ENCODE peak calls at places on chromosomes 3 and 15, in eight cellular contexts. One of them, this sample, is unnamed.

GRCh38 chr15:41775651-41776050 is 1.4 kb downstream of the MAPKBP1 start:
- DNase-seq in tibial artery: no peak
- DNase-seq in sigmoid colon: no peak
- DNase-seq in epithelial cell of prostate: peak; percentile 79
- DNase-seq in mesendoderm: no peak
- DNase-seq in neural progenitor cell: no peak
- DNase-seq in A549: no peak
- DNase-seq in fibroblast of lung: no peak
- DNase-seq in this sample: no peak

GRCh38 chr3:125014570-125015179 is 41.1 kb downstream of the HEG1 start:
- DNase-seq in epithelial cell of prostate: no peak
- DNase-seq in fibroblast of lung: no peak
- DNase-seq in tibial artery: no peak
- DNase-seq in sigmoid colon: no peak
- DNase-seq in A549: no peak
- DNase-seq in neural progenitor cell: no peak
- DNase-seq in mesendoderm: no peak
- DNase-seq in this sample: no peak

GRCh38 chr3:98980915-98981596 is 79.6 kb upstream of the DCBLD2 start:
- DNase-seq in mesendoderm: peak; percentile 63
- DNase-seq in sigmoid colon: no peak
- DNase-seq in epithelial cell of prostate: no peak
- DNase-seq in tibial artery: no peak
- DNase-seq in neural progenitor cell: no peak
- DNase-seq in fibroblast of lung: no peak
- DNase-seq in A549: no peak
- DNase-seq in this sample: no peak

GRCh38 chr15:47194718-47195117 is 522.6 kb upstream of the SEMA6D start:
- DNase-seq in neural progenitor cell: peak; percentile 41
- DNase-seq in mesendoderm: peak; percentile 59
- DNase-seq in tibial artery: no peak
- DNase-seq in A549: no peak
- DNase-seq in fibroblast of lung: peak; percentile 72
- DNase-seq in sigmoid colon: no peak
- DNase-seq in epithelial cell of prostate: no peak
- DNase-seq in this sample: no peak

GRCh38 chr3:37764586-37764985 is 97.1 kb upstream of the CTDSPL start:
- DNase-seq in mesendoderm: no peak
- DNase-seq in neural progenitor cell: no peak
- DNase-seq in epithelial cell of prostate: no peak
- DNase-seq in A549: no peak
- DNase-seq in tibial artery: no peak
- DNase-seq in fibroblast of lung: no peak
- DNase-seq in sigmoid colon: no peak
- DNase-seq in this sample: no peak

GRCh38 chr3:115512565-115513410 is 110.5 kb upstream of the GAP43 start:
- DNase-seq in neural progenitor cell: peak; percentile 91
- DNase-seq in sigmoid colon: no peak
- DNase-seq in mesendoderm: peak; percentile 96
- DNase-seq in fibroblast of lung: peak; percentile 63
- DNase-seq in A549: peak; percentile 13
- DNase-seq in tibial artery: no peak
- DNase-seq in epithelial cell of prostate: no peak
- DNase-seq in this sample: no peak

GRCh38 chr3:150083653-150084037 is 113.0 kb upstream of the PFN2 start:
- DNase-seq in neural progenitor cell: no peak
- DNase-seq in mesendoderm: no peak
- DNase-seq in epithelial cell of prostate: no peak
- DNase-seq in sigmoid colon: peak; percentile 80
- DNase-seq in A549: no peak
- DNase-seq in fibroblast of lung: peak; percentile 85
- DNase-seq in tibial artery: no peak
- DNase-seq in this sample: no peak

GRCh38 chr3:9180764-9181117 is 68.7 kb downstream of the SRGAP3 start:
- DNase-seq in mesendoderm: no peak
- DNase-seq in sigmoid colon: no peak
- DNase-seq in tibial artery: no peak
- DNase-seq in A549: no peak
- DNase-seq in neural progenitor cell: no peak
- DNase-seq in epithelial cell of prostate: no peak
- DNase-seq in fibroblast of lung: no peak
- DNase-seq in this sample: no peak

GRCh38 chr3:29695905-29696238 is 415.0 kb downstream of the RBMS3 start:
- DNase-seq in A549: no peak
- DNase-seq in neural progenitor cell: peak; percentile 2
- DNase-seq in tibial artery: no peak
- DNase-seq in fibroblast of lung: no peak
- DNase-seq in sigmoid colon: no peak
- DNase-seq in mesendoderm: no peak
- DNase-seq in epithelial cell of prostate: no peak
- DNase-seq in this sample: no peak

DNA sequence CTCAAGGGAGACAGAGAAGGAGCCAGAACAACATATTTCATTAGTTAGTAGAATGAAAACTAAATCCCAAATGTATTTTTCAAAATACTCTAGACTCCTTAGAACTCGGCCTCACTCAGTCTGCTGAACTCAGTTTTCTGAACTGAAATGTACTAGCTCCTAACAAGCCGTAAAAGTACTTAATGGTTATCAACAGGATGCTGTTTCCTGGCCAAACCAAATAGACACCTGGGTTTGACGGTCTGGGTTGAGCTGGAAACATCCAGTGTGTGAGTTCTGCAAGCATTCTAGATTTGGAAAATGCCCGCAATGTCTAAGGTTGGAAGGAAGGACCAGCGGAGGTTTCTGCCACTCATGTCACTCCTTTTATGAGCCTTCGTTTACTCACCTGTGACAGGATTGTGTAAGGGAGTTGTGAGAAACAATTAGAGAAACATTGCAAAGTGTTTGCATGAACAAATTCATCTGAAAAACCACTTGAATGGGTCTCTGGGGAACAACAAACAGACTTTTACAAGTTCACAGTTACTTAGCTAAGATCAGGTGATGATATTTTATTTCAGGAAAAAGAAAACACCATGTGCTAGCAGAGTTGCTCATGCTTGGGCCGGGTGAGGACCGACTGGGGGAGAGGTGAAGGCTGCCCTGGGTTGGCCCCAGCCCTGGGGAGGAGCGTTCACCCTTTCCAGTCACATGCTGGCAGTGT is 151.0 kb downstream of the ALDH1A2 start:
- DNase-seq in epithelial cell of prostate: no peak
- DNase-seq in fibroblast of lung: no peak
- DNase-seq in sigmoid colon: no peak
- DNase-seq in A549: no peak
- DNase-seq in tibial artery: no peak
- DNase-seq in mesendoderm: no peak
- DNase-seq in neural progenitor cell: no peak
- DNase-seq in this sample: no peak
- H3K27ac ChIP-seq in epithelial cell of prostate: no peak overlapping the region
- H3K27ac ChIP-seq in fibroblast of lung: no peak overlapping the region
- H3K27ac ChIP-seq in sigmoid colon: no peak overlapping the region
- H3K27ac ChIP-seq in A549: no peak overlapping the region
- H3K27ac ChIP-seq in tibial artery: no peak overlapping the region
- H3K27ac ChIP-seq in mesendoderm: no peak overlapping the region
- H3K27ac ChIP-seq in neural progenitor cell: no peak overlapping the region
- H3K27ac ChIP-seq in this sample: no peak overlapping the region

GRCh38 chr15:31302029-31302657 is 24.5 kb upstream of the KLF13 start:
- DNase-seq in neural progenitor cell: no peak
- DNase-seq in tibial artery: no peak
- DNase-seq in epithelial cell of prostate: no peak
- DNase-seq in mesendoderm: no peak
- DNase-seq in A549: no peak
- DNase-seq in sigmoid colon: peak; percentile 52
- DNase-seq in fibroblast of lung: no peak
- DNase-seq in this sample: peak; percentile 8
- H3K27ac ChIP-seq in neural progenitor cell: no peak overlapping the region
- H3K27ac ChIP-seq in tibial artery: no peak overlapping the region
- H3K27ac ChIP-seq in epithelial cell of prostate: no peak overlapping the region
- H3K27ac ChIP-seq in mesendoderm: no peak overlapping the region
- H3K27ac ChIP-seq in A549: peak overlapping the region; percentile 32
- H3K27ac ChIP-seq in sigmoid colon: no peak overlapping the region
- H3K27ac ChIP-seq in fibroblast of lung: no peak overlapping the region
- H3K27ac ChIP-seq in this sample: no peak overlapping the region

GRCh38 chr3:57559526-57559925 is 3.5 kb downstream of the PDE12 start:
- DNase-seq in A549: no peak
- DNase-seq in tibial artery: no peak
- DNase-seq in fibroblast of lung: peak; percentile 36
- DNase-seq in epithelial cell of prostate: no peak
- DNase-seq in neural progenitor cell: no peak
- DNase-seq in mesendoderm: no peak
- DNase-seq in sigmoid colon: no peak
- DNase-seq in this sample: no peak

GRCh38 chr3:57555738-57556458 is at the start of gene PDE12:
- DNase-seq in epithelial cell of prostate: peak; percentile 62
- DNase-seq in sigmoid colon: peak; percentile 92
- DNase-seq in fibroblast of lung: peak; percentile 96
- DNase-seq in A549: peak; percentile 72
- DNase-seq in neural progenitor cell: peak; percentile 86
- DNase-seq in mesendoderm: peak; percentile 96
- DNase-seq in tibial artery: peak; percentile 89
- DNase-seq in this sample: peak; percentile 85

GRCh38 chr3:57557088-57557537 is 1.0 kb downstream of the PDE12 start:
- DNase-seq in fibroblast of lung: peak; percentile 34
- DNase-seq in sigmoid colon: no peak
- DNase-seq in tibial artery: no peak
- DNase-seq in epithelial cell of prostate: no peak
- DNase-seq in mesendoderm: peak; percentile 47
- DNase-seq in neural progenitor cell: peak; percentile 24
- DNase-seq in A549: peak; percentile 13
- DNase-seq in this sample: no peak

GRCh38 chr3:57556459-57557087 is 499 bp downstream of the PDE12 start:
- DNase-seq in fibroblast of lung: no peak
- DNase-seq in neural progenitor cell: no peak
- DNase-seq in tibial artery: peak; percentile 68
- DNase-seq in epithelial cell of prostate: no peak
- DNase-seq in sigmoid colon: peak; percentile 71
- DNase-seq in A549: peak; percentile 2
- DNase-seq in mesendoderm: no peak
- DNase-seq in this sample: peak; percentile 22

DNA sequence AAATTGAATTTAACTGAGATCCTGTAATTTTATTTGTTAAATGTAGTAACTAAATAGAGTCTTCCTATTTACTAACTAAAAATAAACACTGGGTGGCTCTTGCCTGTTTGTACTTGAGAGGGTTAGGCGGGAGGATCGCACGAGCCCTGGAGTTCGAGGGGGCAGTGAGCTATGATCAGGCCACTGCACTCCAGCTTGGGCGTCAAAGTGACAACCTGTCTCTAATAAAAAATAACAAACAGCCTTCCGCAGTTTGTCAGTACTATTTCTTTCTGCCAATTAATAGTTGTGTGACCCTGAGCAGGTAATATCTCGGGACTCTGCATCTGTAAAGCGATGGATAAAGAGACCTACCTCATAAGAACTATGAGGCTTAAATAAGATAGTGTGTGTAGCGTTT is 758 bp upstream of the PDE12 start:
- DNase-seq in mesendoderm: no peak
- DNase-seq in sigmoid colon: no peak
- DNase-seq in A549: peak; percentile 4
- DNase-seq in epithelial cell of prostate: no peak
- DNase-seq in tibial artery: no peak
- DNase-seq in neural progenitor cell: no peak
- DNase-seq in fibroblast of lung: no peak
- DNase-seq in this sample: no peak
- H3K27ac ChIP-seq in mesendoderm: no peak overlapping the region
- H3K27ac ChIP-seq in sigmoid colon: peak overlapping the region; percentile 95
- H3K27ac ChIP-seq in A549: peak overlapping the region; percentile 87
- H3K27ac ChIP-seq in epithelial cell of prostate: peak overlapping the region; percentile 84
- H3K27ac ChIP-seq in tibial artery: peak overlapping the region; percentile 83
- H3K27ac ChIP-seq in neural progenitor cell: no peak overlapping the region
- H3K27ac ChIP-seq in fibroblast of lung: peak overlapping the region; percentile 97
- H3K27ac ChIP-seq in this sample: peak overlapping the region; percentile 90

DNA sequence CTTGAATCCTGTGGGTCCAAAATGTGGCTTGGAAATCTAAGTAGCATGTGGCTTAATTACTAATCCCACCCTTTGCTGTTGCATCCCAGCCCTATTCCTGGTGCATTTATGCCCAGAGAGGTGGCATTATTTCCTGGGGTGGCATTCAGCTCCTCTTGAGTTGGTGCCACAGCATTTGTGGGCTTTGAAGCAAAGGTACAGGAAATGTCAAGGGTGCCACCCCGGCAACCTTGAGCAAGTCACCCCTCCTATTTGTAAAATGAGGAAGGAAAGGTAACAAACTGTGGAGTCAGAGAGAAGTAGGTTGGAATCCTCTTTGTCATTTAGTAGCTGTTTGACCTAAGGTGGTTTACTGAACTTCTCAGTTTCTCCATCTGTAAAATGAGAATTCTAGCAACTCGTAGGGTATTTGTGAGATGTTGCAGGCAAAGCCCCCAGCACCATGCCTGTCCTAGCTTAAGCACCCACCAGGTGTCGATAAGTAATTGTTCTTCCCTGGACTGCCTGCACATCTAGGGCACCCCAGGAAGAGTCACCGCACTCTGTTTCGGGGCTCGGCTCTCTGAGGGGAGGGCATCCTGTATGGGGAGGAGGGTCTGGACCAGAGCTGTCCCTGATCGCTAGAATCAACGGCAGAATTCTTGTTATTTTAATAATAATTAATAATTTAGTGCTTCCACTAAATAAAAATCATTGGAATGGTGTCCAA is 17.1 kb downstream of the ISG20 start:
- DNase-seq in sigmoid colon: peak; percentile 28
- DNase-seq in tibial artery: peak; percentile 29
- DNase-seq in epithelial cell of prostate: no peak
- DNase-seq in neural progenitor cell: no peak
- DNase-seq in fibroblast of lung: no peak
- DNase-seq in mesendoderm: no peak
- DNase-seq in A549: no peak
- DNase-seq in this sample: no peak
- H3K27ac ChIP-seq in sigmoid colon: no peak overlapping the region
- H3K27ac ChIP-seq in tibial artery: no peak overlapping the region
- H3K27ac ChIP-seq in epithelial cell of prostate: no peak overlapping the region
- H3K27ac ChIP-seq in neural progenitor cell: no peak overlapping the region
- H3K27ac ChIP-seq in fibroblast of lung: no peak overlapping the region
- H3K27ac ChIP-seq in mesendoderm: no peak overlapping the region
- H3K27ac ChIP-seq in A549: no peak overlapping the region
- H3K27ac ChIP-seq in this sample: no peak overlapping the region

GRCh38 chr3:4981688-4982494 is 2.7 kb downstream of the BHLHE40 start:
- DNase-seq in sigmoid colon: no peak
- DNase-seq in fibroblast of lung: peak; percentile 76
- DNase-seq in neural progenitor cell: no peak
- DNase-seq in epithelial cell of prostate: no peak
- DNase-seq in A549: no peak
- DNase-seq in tibial artery: no peak
- DNase-seq in mesendoderm: peak; percentile 82
- DNase-seq in this sample: peak; percentile 46
- H3K27ac ChIP-seq in sigmoid colon: peak overlapping the region; percentile 98
- H3K27ac ChIP-seq in fibroblast of lung: peak overlapping the region; percentile 57
- H3K27ac ChIP-seq in neural progenitor cell: no peak overlapping the region
- H3K27ac ChIP-seq in epithelial cell of prostate: peak overlapping the region; percentile 98
- H3K27ac ChIP-seq in A549: peak overlapping the region; percentile 98
- H3K27ac ChIP-seq in tibial artery: peak overlapping the region; percentile 95
- H3K27ac ChIP-seq in mesendoderm: no peak overlapping the region
- H3K27ac ChIP-seq in this sample: peak overlapping the region; percentile 98